ENCODE peak calls at places on chromosome 15, in nine cellular contexts. I is nephron progenitor cell, Z is progenitor cell of endocrine pancreas, K is kidney, D is stomach, O is bronchial epithelial cell, S is B cell, C is GM20000, H is HCT116. B is an unnamed sample.

GRCh38 chr15:87672309-87672897 is 584.1 kb downstream of the NTRK3 start:
- DNase-seq in D (no peak), Z (peak; percentile 11), I (peak; percentile 54), S (no peak), O (peak; percentile 1), H (no peak), C (no peak), K (no peak), B (peak; percentile 66)

GRCh38 chr15:92869977-92870644 is 30.0 kb upstream of the CHD2 start:
- DNase-seq in H (no peak), D (no peak), O (peak; percentile 44), I (no peak), S (no peak), Z (no peak), C (no peak), K (no peak), B (no peak)

GRCh38 chr15:71538181-71538580 is 272.2 kb upstream of the NR2E3 start:
- DNase-seq in Z (no peak), I (no peak), D (no peak), H (no peak), K (no peak), S (no peak), C (no peak), O (peak; percentile 85), B (no peak)

GRCh38 chr15:76340802-76341365 is 4.3 kb downstream of the ISL2 start:
- DNase-seq in K (no peak), Z (peak; percentile 34), H (no peak), O (no peak), S (peak; percentile 66), D (no peak), I (peak; percentile 57), C (peak; percentile 79), B (no peak)

GRCh38 chr15:65303687-65304392 is 637 bp upstream of the RNU5B-1 start:
- DNase-seq in K (no peak), O (peak; percentile 48), H (peak; percentile 44), Z (no peak), D (peak; percentile 56), S (no peak), C (no peak), I (peak; percentile 36), B (no peak)

GRCh38 chr15:66588537-66588936 is 22.7 kb upstream of the LCTL start:
- DNase-seq in K (peak; percentile 38), H (no peak), Z (no peak), I (no peak), C (no peak), O (no peak), S (no peak), D (no peak), B (peak; percentile 55)

GRCh38 chr15:60706145-60706544 is 227.2 kb upstream of the ICE2 start:
- DNase-seq in S (no peak), O (no peak), H (no peak), C (no peak), I (no peak), K (no peak), Z (no peak), D (no peak), B (no peak)

GRCh38 chr15:69222002-69222474 is 61.6 kb downstream of the GLCE start:
- DNase-seq in D (no peak), Z (no peak), C (no peak), I (no peak), O (no peak), S (no peak), H (no peak), K (no peak), B (no peak)

GRCh38 chr15:53962646-53963561 is 15.3 kb upstream of the UNC13C start:
- DNase-seq in D (peak; percentile 43), S (no peak), Z (peak; percentile 10), O (peak; percentile 33), I (peak; percentile 61), K (no peak), C (no peak), H (no peak), B (peak; percentile 49)

GRCh38 chr15:64004582-64004981 is 41.7 kb downstream of the DAPK2 start:
- DNase-seq in D (peak; percentile 80), Z (no peak), H (peak; percentile 71), I (no peak), K (peak; percentile 84), C (no peak), O (peak; percentile 95), S (no peak), B (no peak)

GRCh38 chr15:84112025-84112424 is 123.5 kb upstream of the GOLGA6L4 start:
- DNase-seq in C (no peak), H (no peak), D (no peak), K (no peak), Z (no peak), O (peak; percentile 67), S (no peak), I (no peak), B (no peak)

GRCh38 chr15:75307778-75308390 is 25.2 kb downstream of the GOLGA6D start:
- DNase-seq in O (peak; percentile 46), D (peak; percentile 69), I (peak; percentile 63), Z (peak; percentile 44), H (peak; percentile 62), C (no peak), S (no peak), K (no peak), B (peak; percentile 74)

GRCh38 chr15:51030649-51031316 is 63.9 kb downstream of the TNFAIP8L3 start:
- DNase-seq in O (peak; percentile 92), C (no peak), Z (no peak), H (no peak), I (no peak), K (no peak), S (no peak), D (peak; percentile 62), B (no peak)

GRCh38 chr15:83991163-83991562 is 244.4 kb upstream of the GOLGA6L4 start:
- DNase-seq in C (no peak), I (no peak), H (no peak), O (no peak), K (no peak), S (no peak), D (no peak), Z (no peak), B (no peak)

GRCh38 chr15:74265046-74265639 is 29.0 kb downstream of the CCDC33 start:
- DNase-seq in D (no peak), Z (peak; percentile 61), H (no peak), O (peak; percentile 8), K (peak; percentile 47), S (no peak), C (peak; percentile 39), I (peak; percentile 92), B (peak; percentile 70)

GRCh38 chr15:33766329-33766728 is 202.0 kb upstream of the CHRM5 start:
- DNase-seq in S (no peak), D (no peak), I (no peak), C (no peak), Z (no peak), H (no peak), O (peak; percentile 7), K (no peak), B (no peak)
- TF ChIP-seq CTCF in S (no peak), D (no peak), I (no peak), C (no peak), Z (no peak), H (peak; percentile 19), O (peak; percentile 6), K (no peak), B (no peak)

DNA sequence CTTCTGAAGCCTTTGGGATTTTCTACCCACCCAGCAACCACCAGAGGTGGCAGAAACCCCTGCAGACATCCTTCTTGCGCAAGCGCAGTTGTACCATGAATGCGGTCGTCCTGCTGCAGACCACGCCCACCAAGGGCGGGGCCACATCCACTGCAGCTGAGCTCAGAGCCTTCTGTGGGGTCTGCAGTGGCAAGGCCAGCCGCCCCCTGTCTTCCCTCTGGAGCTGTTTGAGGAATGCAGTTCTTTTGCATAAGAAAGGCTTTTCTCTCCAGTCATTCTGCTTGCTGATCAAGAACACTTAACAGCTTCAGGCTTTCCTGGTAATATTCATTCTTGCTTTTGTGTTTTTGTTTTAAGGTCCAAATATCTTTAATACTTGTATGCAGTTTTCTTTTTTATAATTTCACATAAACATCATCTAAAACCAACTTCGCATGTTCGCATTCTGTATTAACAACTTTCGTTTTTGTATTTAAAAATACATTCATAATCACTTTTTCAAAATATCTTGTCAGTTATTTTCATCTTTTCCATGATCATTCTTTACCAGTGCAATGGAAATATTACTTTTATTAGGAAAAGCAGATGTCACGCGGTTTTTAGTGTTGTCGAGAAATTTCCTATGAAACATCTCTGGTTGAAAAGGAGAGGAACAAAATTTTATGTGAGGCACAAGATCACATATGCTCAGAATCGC is 98.2 kb upstream of the SNRPN start:
- DNase-seq in C (no peak), D (no peak), O (no peak), I (peak; percentile 87), K (no peak), S (no peak), H (no peak), Z (peak; percentile 59), B (peak; percentile 85)
- TF ChIP-seq CTCF in C (no peak), D (no peak), O (no peak), I (no peak), K (no peak), S (no peak), H (no peak), Z (peak; percentile 19), B (no peak)

DNA sequence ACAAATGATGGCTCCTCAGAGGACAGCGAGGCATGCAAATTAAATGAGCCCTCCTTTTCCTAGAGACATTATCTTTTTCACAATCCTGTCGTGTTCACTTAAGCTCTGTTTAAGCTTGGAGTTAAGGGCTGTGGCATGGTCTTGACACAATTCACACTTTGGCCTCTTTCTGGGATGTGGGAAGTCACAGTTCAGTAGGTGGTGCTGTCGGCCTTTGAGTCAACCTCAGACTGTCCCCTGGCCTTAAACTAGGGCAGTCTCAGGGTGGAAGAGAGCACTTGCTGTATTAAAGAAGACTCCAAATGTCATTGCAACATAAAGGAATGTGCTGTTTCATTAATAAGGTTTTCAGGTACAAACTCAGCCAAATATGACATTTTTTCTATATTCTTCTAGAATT is 351.0 kb downstream of the MCTP2 start:
- DNase-seq in C (peak; percentile 21), S (no peak), O (peak; percentile 12), H (peak; percentile 18), Z (peak; percentile 28), D (no peak), I (peak; percentile 48), K (no peak), B (peak; percentile 62)
- TF ChIP-seq CTCF in C (peak; percentile 50), S (no peak), O (peak; percentile 22), H (peak; percentile 53), Z (peak; percentile 63), D (no peak), I (peak; percentile 46), K (peak; percentile 53), B (no peak)

DNA sequence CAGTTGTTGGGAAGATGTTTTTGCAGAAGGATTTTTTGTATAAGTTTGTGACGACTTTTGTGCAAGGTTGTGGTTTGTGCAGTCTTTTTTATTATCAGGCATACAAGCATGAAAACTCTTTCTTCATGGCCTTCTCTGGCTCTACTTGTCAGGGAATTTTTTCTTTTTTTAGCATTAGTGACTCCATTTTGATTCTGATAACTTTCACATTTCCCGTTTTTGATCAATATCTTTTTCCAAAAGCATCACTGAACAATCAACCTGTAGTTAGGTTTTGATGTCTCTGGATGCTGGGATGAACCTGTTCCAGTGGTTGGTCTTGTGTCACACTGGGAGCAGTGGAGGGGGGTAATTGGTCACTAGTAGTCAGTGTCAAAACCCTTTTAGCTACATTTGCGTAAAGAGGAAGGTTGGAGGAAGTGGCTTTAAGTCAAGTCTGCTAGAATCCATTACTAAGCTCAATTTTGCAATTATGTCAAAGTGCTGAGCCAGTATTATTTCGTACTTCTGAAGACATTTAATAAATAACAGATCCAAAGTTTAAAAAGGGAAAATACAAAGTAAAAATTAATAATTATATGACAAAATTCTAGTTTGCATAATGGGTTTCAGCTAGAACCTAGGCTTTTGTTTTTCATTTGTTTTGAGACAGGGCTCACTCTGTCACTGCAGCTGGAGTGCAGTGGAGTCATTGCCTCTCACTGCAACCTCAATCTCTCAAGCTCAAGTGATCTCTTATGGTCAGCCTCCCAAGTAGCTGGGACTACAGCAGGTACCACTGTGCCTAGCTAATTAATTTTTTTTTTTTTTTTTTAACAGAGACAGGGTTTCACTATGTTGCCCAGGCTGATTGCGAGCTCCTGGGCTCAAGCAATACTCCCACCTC is 18.8 kb upstream of the CFAP161 start:
- DNase-seq in I (no peak), Z (no peak), C (no peak), S (no peak), K (no peak), O (no peak), D (no peak), H (no peak), B (no peak)
- TF ChIP-seq CTCF in I (no peak), Z (no peak), C (no peak), S (no peak), K (no peak), O (no peak), D (no peak), H (no peak), B (no peak)

B was measured in endothelial cell.